ENCODE peak calls at places on chromosomes 1 and 21, in six cellular contexts. N, Y, E, J, G and R are unnamed samples. For H3K79me2 and H3K4me1, the result is how much of the 10 kb centered on the place peaks cover.

GRCh38 chr1:206111528-206111927 is 5.7 kb downstream of the AVPR1B start:
- DNase-seq in N (no peak), Y (no peak), E (no peak), J (no peak), G (no peak), R (no peak)

GRCh38 chr21:40053007-40053406 is 185.8 kb downstream of the PCP4 start:
- DNase-seq in N (no peak), Y (no peak), E (no peak), J (no peak), G (no peak), R (no peak)

GRCh38 chr21:43198376-43198775 is 29.6 kb downstream of the CRYAA start:
- DNase-seq in N (no peak), Y (no peak), E (no peak), J (no peak), G (no peak), R (no peak)

GRCh38 chr1:2999138-2999537 is 22.1 kb upstream of the ACTRT2 start:
- DNase-seq in N (no peak), Y (no peak), E (no peak), J (no peak), G (no peak), R (no peak)

GRCh38 chr1:160366731-160367515 is at the start of gene NHLH1:
- DNase-seq in N (no peak), Y (no peak), E (peak), J (no peak), G (no peak), R (no peak)

GRCh38 chr1:112674440-112674985 is at the start of gene MOV10:
- DNase-seq in N (peak), Y (peak), E (peak), J (peak), G (peak), R (peak)

GRCh38 chr1:14140800-14141526 is 441.0 kb downstream of the PRDM2 start:
- DNase-seq in N (peak), Y (no peak), E (peak), J (no peak), G (no peak), R (no peak)

GRCh38 chr21:35222541-35222941 is 173.4 kb upstream of the RUNX1 start:
- DNase-seq in N (peak), Y (peak), E (no peak), J (no peak), G (no peak), R (peak)

GRCh38 chr1:47978486-47978885 is 18.7 kb downstream of the TRABD2B start:
- DNase-seq in N (no peak), Y (no peak), E (no peak), J (peak), G (no peak), R (no peak)

GRCh38 chr1:84479998-84480397 is 932 bp downstream of the RPF1 start:
- DNase-seq in N (no peak), Y (peak), E (no peak), J (no peak), G (no peak), R (no peak)

GRCh38 chr1:168470821-168471473 is 72.8 kb downstream of the XCL2 start:
- DNase-seq in N (peak), Y (peak), E (no peak), J (peak), G (no peak), R (no peak)

GRCh38 chr1:5585256-5585655 is 407.0 kb downstream of the NPHP4 start:
- DNase-seq in N (no peak), Y (no peak), E (no peak), J (no peak), G (no peak), R (no peak)

GRCh38 chr1:10692401-10693021 is 103.9 kb downstream of the CASZ1 start:
- DNase-seq in N (peak), Y (peak), E (no peak), J (no peak), G (peak), R (peak)

GRCh38 chr1:176541663-176542062 is 78.7 kb downstream of the PAPPA2 start:
- DNase-seq in N (no peak), Y (no peak), E (no peak), J (no peak), G (no peak), R (no peak)

GRCh38 chr1:60972841-60973364 is 109.5 kb upstream of the NFIA start:
- DNase-seq in N (peak), Y (peak), E (no peak), J (peak), G (no peak), R (no peak)

GRCh38 chr1:29258974-29259801 is 22.9 kb downstream of the PTPRU start:
- DNase-seq in N (no peak), Y (peak), E (peak), J (no peak), G (peak), R (no peak)

GRCh38 chr1:115190766-115191165 is 101.5 kb upstream of the TSPAN2 start:
- DNase-seq in N (no peak), Y (no peak), E (no peak), J (peak), G (no peak), R (no peak)

GRCh38 chr1:17248781-17249180 is at the start of gene PADI3:
- DNase-seq in N (no peak), Y (peak), E (peak), J (no peak), G (peak), R (no peak)

GRCh38 chr1:19752083-19752696 is 47.5 kb downstream of the TMCO4 start:
- DNase-seq in N (peak), Y (no peak), E (no peak), J (no peak), G (no peak), R (no peak)

GRCh38 chr1:17215545-17215890 is 10.6 kb downstream of the PADI1 start:
- DNase-seq in N (peak), Y (no peak), E (no peak), J (no peak), G (no peak), R (no peak)

GRCh38 chr21:32726742-32727477 is 903 bp downstream of the SYNJ1 start:
- DNase-seq in N (peak), Y (peak), E (peak), J (peak), G (peak), R (peak)

GRCh38 chr1:87953732-87954344 is 625.2 kb downstream of the LMO4 start:
- DNase-seq in N (peak), Y (peak), E (peak), J (peak), G (peak), R (peak)

GRCh38 chr1:153799566-153800465 is 24.6 kb downstream of the SLC27A3 start:
- DNase-seq in N (no peak), Y (no peak), E (no peak), J (no peak), G (no peak), R (no peak)

GRCh38 chr1:111967067-111967690 is 22.3 kb downstream of the KCND3 start:
- DNase-seq in N (no peak), Y (no peak), E (no peak), J (no peak), G (no peak), R (no peak)

GRCh38 chr1:35033346-35033745 is 1.6 kb upstream of the ZMYM6 start:
- DNase-seq in N (no peak), Y (no peak), E (no peak), J (no peak), G (no peak), R (no peak)

GRCh38 chr1:165630629-165631402 is at the start of gene MGST3:
- DNase-seq in N (peak), Y (peak), E (peak), J (peak), G (peak), R (peak)

GRCh38 chr1:61616830-61617229 is 108.1 kb downstream of the TM2D1 start:
- DNase-seq in N (no peak), Y (no peak), E (no peak), J (no peak), G (no peak), R (no peak)

GRCh38 chr1:33178836-33179439 is 2.9 kb downstream of the TRIM62 start:
- DNase-seq in N (no peak), Y (no peak), E (no peak), J (no peak), G (no peak), R (no peak)

GRCh38 chr1:155981266-155982088 is 3.1 kb upstream of the ARHGEF2 start:
- DNase-seq in N (no peak), Y (no peak), E (no peak), J (peak), G (no peak), R (peak)

GRCh38 chr1:44390277-44390676 is 14.8 kb upstream of the RNF220 start:
- DNase-seq in N (peak), Y (no peak), E (no peak), J (peak), G (no peak), R (no peak)

GRCh38 chr1:201691716-201692115 is 137.2 kb upstream of the IPO9 start:
- DNase-seq in N (no peak), Y (no peak), E (no peak), J (no peak), G (no peak), R (no peak)
- H3K79me2 ChIP-seq in N (under half), Y (under half), E (under half), J (half or more), G (under half), R (under half)

DNA sequence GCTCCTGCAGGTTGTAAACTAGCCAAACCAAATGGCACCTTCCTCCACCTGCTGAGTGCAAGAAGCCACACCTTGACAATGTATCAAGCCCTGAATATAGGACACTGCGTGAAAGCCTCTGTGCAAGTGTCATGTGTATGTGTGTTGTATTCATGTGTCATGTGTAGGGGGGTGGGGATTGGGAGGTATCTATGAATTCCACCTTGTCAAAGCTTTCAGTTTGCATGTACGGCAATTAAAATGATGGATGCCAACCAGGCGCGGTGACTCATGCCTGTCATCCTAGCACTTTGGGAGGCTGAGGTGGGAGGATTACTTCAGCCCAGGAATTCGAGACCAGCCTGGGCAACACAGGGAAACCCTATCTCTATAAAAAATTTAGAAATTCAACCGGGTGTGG is 19.8 kb downstream of the CD34 start:
- DNase-seq in N (no peak), Y (no peak), E (no peak), J (no peak), G (no peak), R (no peak)
- H3K27ac ChIP-seq in N (no peak), Y (no peak), E (no peak), J (peak), G (no peak), R (no peak)

GRCh38 chr1:234608026-234608719 is 1.8 kb downstream of the IRF2BP2 start:
- DNase-seq in N (peak), Y (peak), E (peak), J (peak), G (peak), R (peak)
- H3K4me1 ChIP-seq in N (under half), Y (under half), E (half or more), J (under half), G (half or more), R (half or more)

GRCh38 chr1:231376101-231376500 is 38.0 kb downstream of the SPRTN start:
- DNase-seq in N (peak), Y (no peak), E (no peak), J (no peak), G (no peak), R (no peak)

GRCh38 chr1:231372501-231372900 is 34.4 kb downstream of the SPRTN start:
- DNase-seq in N (no peak), Y (no peak), E (no peak), J (no peak), G (no peak), R (no peak)

GRCh38 chr1:231369282-231369681 is 31.2 kb downstream of the SPRTN start:
- DNase-seq in N (peak), Y (no peak), E (no peak), J (no peak), G (peak), R (no peak)

GRCh38 chr1:231376875-231377549 is 38.9 kb downstream of the SPRTN start:
- DNase-seq in N (peak), Y (no peak), E (no peak), J (no peak), G (no peak), R (no peak)

DNA sequence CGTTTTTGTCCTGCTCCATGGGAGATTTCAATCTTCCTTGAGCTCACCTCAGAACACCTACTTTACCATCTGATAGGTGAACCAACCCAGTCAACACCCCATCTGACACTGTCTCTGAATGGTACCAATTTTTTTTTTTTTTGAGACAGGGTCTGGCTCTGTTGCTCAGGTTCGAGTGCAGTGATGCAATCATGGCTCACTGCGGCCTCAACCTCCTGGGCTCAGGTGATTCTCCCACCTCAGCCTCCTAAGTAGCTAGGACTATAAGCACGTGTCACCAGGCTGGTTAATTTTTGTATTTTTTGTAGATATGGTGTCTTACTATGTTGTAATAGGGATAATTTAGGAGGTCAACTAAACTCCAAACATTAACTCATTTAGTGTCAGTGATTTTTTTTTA is 36.3 kb downstream of the SPRTN start:
- DNase-seq in N (no peak), Y (no peak), E (no peak), J (no peak), G (no peak), R (no peak)
- H3K79me2 ChIP-seq in N (under half), Y (under half), E (under half), J (under half), G (under half), R (under half)

DNA sequence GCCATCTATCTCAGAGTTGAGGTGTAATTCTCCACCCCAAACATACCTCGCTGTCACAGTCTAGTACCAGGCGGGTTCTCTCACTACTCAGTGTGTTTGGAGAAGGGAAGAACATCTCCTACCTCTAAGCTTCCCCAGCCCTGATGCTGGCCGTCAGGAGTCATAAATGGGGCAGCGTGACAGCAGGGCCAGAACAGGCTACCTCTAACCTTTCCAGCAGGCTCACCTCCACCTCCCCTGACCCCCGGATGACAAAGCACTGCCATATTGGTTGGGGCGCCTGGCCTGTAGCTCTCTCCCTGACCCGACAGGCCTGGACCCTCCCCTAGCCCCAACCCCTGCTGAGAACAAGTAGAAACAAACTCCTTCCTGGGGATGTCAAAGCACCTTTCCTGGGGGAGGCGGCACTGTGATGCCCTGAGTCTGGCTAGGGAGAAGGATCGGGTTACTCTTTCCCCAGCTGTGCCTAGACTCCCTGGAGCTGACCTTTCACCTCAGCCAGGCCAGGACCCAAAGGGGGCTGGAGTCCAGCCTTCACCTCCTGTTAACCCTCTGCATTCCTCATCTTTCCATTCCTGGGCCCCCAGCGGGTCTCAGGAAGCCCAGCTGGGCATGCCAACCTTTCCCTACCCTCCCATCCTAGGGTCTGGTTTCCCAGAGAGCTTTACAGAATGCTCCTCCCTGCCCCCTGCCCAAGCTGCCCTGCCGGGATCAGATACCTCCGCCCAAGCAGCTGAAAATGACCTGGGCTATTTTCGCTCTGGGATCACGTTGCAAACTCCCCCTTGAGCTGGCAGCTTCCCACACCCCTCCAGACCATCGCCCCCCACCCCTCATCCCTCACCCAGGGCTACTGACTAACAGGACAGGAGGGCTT is 34.2 kb downstream of the AHDC1 start:
- DNase-seq in N (no peak), Y (peak), E (peak), J (no peak), G (peak), R (no peak)
- H3K27ac ChIP-seq in N (no peak), Y (peak), E (peak), J (no peak), G (peak), R (no peak)